ENCODE peak calls at places on chromosome 6, in four cellular contexts. One of them, this sample, is unnamed.

GRCh38 chr6:154123567-154123966 is 84.5 kb downstream of the OPRM1 start:
- DNase-seq in neural progenitor cell: no peak
- DNase-seq in mammary epithelial cell: no peak
- DNase-seq in keratinocyte: no peak
- DNase-seq in this sample: no peak

GRCh38 chr6:90083891-90084290 is 189.6 kb downstream of the GJA10 start:
- DNase-seq in mammary epithelial cell: no peak
- DNase-seq in keratinocyte: no peak
- DNase-seq in neural progenitor cell: no peak
- DNase-seq in this sample: no peak

GRCh38 chr6:146153040-146153758 is 124.3 kb downstream of the GRM1 start:
- DNase-seq in keratinocyte: no peak
- DNase-seq in neural progenitor cell: no peak
- DNase-seq in mammary epithelial cell: no peak
- DNase-seq in this sample: no peak

GRCh38 chr6:134097114-134097707 is 44.8 kb upstream of the SLC2A12 start:
- DNase-seq in keratinocyte: peak; percentile 11
- DNase-seq in neural progenitor cell: peak; percentile 89
- DNase-seq in mammary epithelial cell: peak; percentile 45
- DNase-seq in this sample: peak; percentile 48

GRCh38 chr6:31764239-31764638 is 1.8 kb downstream of the SAPCD1 start:
- DNase-seq in keratinocyte: no peak
- DNase-seq in neural progenitor cell: no peak
- DNase-seq in mammary epithelial cell: no peak
- DNase-seq in this sample: no peak

GRCh38 chr6:160462551-160463109 is 114.5 kb downstream of the SLC22A3 start:
- DNase-seq in mammary epithelial cell: peak; percentile 82
- DNase-seq in neural progenitor cell: no peak
- DNase-seq in keratinocyte: peak; percentile 41
- DNase-seq in this sample: no peak

GRCh38 chr6:110513001-110513400 is 36.6 kb upstream of the SLC22A16 start:
- DNase-seq in mammary epithelial cell: peak; percentile 53
- DNase-seq in keratinocyte: no peak
- DNase-seq in neural progenitor cell: no peak
- DNase-seq in this sample: peak; percentile 79

GRCh38 chr6:5270093-5270680 is 8.9 kb downstream of the FARS2 start:
- DNase-seq in keratinocyte: no peak
- DNase-seq in mammary epithelial cell: no peak
- DNase-seq in neural progenitor cell: no peak
- DNase-seq in this sample: no peak

GRCh38 chr6:107576852-107577251 is 86.9 kb downstream of the SOBP start:
- DNase-seq in keratinocyte: no peak
- DNase-seq in mammary epithelial cell: peak; percentile 71
- DNase-seq in neural progenitor cell: no peak
- DNase-seq in this sample: no peak

GRCh38 chr6:16043171-16044142 is 85.4 kb upstream of the MYLIP start:
- DNase-seq in keratinocyte: no peak
- DNase-seq in mammary epithelial cell: no peak
- DNase-seq in neural progenitor cell: no peak
- DNase-seq in this sample: no peak

GRCh38 chr6:87738673-87739225 is 36.7 kb upstream of the AKIRIN2 start:
- DNase-seq in mammary epithelial cell: no peak
- DNase-seq in neural progenitor cell: no peak
- DNase-seq in keratinocyte: no peak
- DNase-seq in this sample: no peak

GRCh38 chr6:15244605-15245360 is 1.1 kb upstream of the JARID2 start:
- DNase-seq in mammary epithelial cell: peak; percentile 57
- DNase-seq in neural progenitor cell: peak; percentile 90
- DNase-seq in keratinocyte: no peak
- DNase-seq in this sample: peak; percentile 68

GRCh38 chr6:19434065-19434464 is 403.1 kb upstream of the ID4 start:
- DNase-seq in neural progenitor cell: peak; percentile 30
- DNase-seq in keratinocyte: no peak
- DNase-seq in mammary epithelial cell: no peak
- DNase-seq in this sample: no peak

GRCh38 chr6:111661541-111662041 is 55.9 kb upstream of the TRAF3IP2 start:
- DNase-seq in neural progenitor cell: peak; percentile 79
- DNase-seq in mammary epithelial cell: no peak
- DNase-seq in keratinocyte: no peak
- DNase-seq in this sample: no peak

GRCh38 chr6:38184780-38185080 is 365.2 kb downstream of the ZFAND3 start:
- DNase-seq in neural progenitor cell: no peak
- DNase-seq in keratinocyte: no peak
- DNase-seq in mammary epithelial cell: no peak
- DNase-seq in this sample: no peak

GRCh38 chr6:169867751-169868191 is 116.3 kb downstream of the ERMARD start:
- DNase-seq in keratinocyte: no peak
- DNase-seq in mammary epithelial cell: no peak
- DNase-seq in neural progenitor cell: no peak
- DNase-seq in this sample: no peak

GRCh38 chr6:154167163-154167562 is 128.1 kb downstream of the OPRM1 start:
- DNase-seq in neural progenitor cell: no peak
- DNase-seq in mammary epithelial cell: no peak
- DNase-seq in keratinocyte: no peak
- DNase-seq in this sample: no peak

GRCh38 chr6:55437141-55437540 is 109.9 kb downstream of the GFRAL start:
- DNase-seq in keratinocyte: no peak
- DNase-seq in mammary epithelial cell: peak; percentile 72
- DNase-seq in neural progenitor cell: no peak
- DNase-seq in this sample: no peak

GRCh38 chr6:5085638-5086293 is 625 bp downstream of the PPP1R3G start:
- DNase-seq in mammary epithelial cell: peak; percentile 21
- DNase-seq in keratinocyte: no peak
- DNase-seq in neural progenitor cell: peak; percentile 73
- DNase-seq in this sample: no peak

GRCh38 chr6:52403627-52404026 is 16.5 kb upstream of the EFHC1 start:
- DNase-seq in neural progenitor cell: no peak
- DNase-seq in keratinocyte: no peak
- DNase-seq in mammary epithelial cell: peak; percentile 12
- DNase-seq in this sample: peak; percentile 85

GRCh38 chr6:146914563-146915483 is 289.4 kb upstream of the STXBP5 start:
- DNase-seq in mammary epithelial cell: peak; percentile 90
- DNase-seq in neural progenitor cell: no peak
- DNase-seq in keratinocyte: peak; percentile 73
- DNase-seq in this sample: peak; percentile 89

GRCh38 chr6:123171341-123171740 is 175.3 kb downstream of the CLVS2 start:
- DNase-seq in mammary epithelial cell: peak; percentile 0
- DNase-seq in neural progenitor cell: no peak
- DNase-seq in keratinocyte: no peak
- DNase-seq in this sample: no peak

GRCh38 chr6:6746334-6746969 is 157.9 kb downstream of the LY86 start:
- DNase-seq in neural progenitor cell: no peak
- DNase-seq in keratinocyte: no peak
- DNase-seq in mammary epithelial cell: no peak
- DNase-seq in this sample: no peak

GRCh38 chr6:45327956-45328522 is at the start of gene RUNX2:
- DNase-seq in mammary epithelial cell: peak; percentile 55
- DNase-seq in keratinocyte: no peak
- DNase-seq in neural progenitor cell: no peak
- DNase-seq in this sample: no peak

GRCh38 chr6:130775421-130776012 is 51.7 kb upstream of the SMLR1 start:
- DNase-seq in keratinocyte: no peak
- DNase-seq in mammary epithelial cell: no peak
- DNase-seq in neural progenitor cell: no peak
- DNase-seq in this sample: no peak

GRCh38 chr6:324729-325125 is 32.4 kb downstream of the DUSP22 start:
- DNase-seq in mammary epithelial cell: no peak
- DNase-seq in keratinocyte: no peak
- DNase-seq in neural progenitor cell: peak; percentile 44
- DNase-seq in this sample: no peak

GRCh38 chr6:22320750-22321149 is 23.9 kb upstream of the PRL start:
- DNase-seq in neural progenitor cell: no peak
- DNase-seq in keratinocyte: no peak
- DNase-seq in mammary epithelial cell: peak; percentile 52
- DNase-seq in this sample: peak; percentile 34

GRCh38 chr6:137402143-137402542 is 92.1 kb downstream of the OLIG3 start:
- DNase-seq in keratinocyte: no peak
- DNase-seq in neural progenitor cell: no peak
- DNase-seq in mammary epithelial cell: no peak
- DNase-seq in this sample: no peak

GRCh38 chr6:55578537-55579363 is at the start of gene HMGCLL1:
- DNase-seq in mammary epithelial cell: peak; percentile 14
- DNase-seq in neural progenitor cell: peak; percentile 90
- DNase-seq in keratinocyte: no peak
- DNase-seq in this sample: no peak

GRCh38 chr6:51753635-51754034 is 333.8 kb downstream of the PKHD1 start:
- DNase-seq in mammary epithelial cell: peak; percentile 10
- DNase-seq in keratinocyte: no peak
- DNase-seq in neural progenitor cell: peak; percentile 80
- DNase-seq in this sample: peak; percentile 0

GRCh38 chr6:48766349-48766748 is 655.4 kb upstream of the PTCHD4 start:
- DNase-seq in mammary epithelial cell: peak; percentile 90
- DNase-seq in neural progenitor cell: no peak
- DNase-seq in keratinocyte: peak; percentile 42
- DNase-seq in this sample: peak; percentile 16

GRCh38 chr6:67433124-67433523 is 1202.0 kb upstream of the ADGRB3 start:
- DNase-seq in keratinocyte: no peak
- DNase-seq in neural progenitor cell: no peak
- DNase-seq in mammary epithelial cell: no peak
- DNase-seq in this sample: no peak

DNA sequence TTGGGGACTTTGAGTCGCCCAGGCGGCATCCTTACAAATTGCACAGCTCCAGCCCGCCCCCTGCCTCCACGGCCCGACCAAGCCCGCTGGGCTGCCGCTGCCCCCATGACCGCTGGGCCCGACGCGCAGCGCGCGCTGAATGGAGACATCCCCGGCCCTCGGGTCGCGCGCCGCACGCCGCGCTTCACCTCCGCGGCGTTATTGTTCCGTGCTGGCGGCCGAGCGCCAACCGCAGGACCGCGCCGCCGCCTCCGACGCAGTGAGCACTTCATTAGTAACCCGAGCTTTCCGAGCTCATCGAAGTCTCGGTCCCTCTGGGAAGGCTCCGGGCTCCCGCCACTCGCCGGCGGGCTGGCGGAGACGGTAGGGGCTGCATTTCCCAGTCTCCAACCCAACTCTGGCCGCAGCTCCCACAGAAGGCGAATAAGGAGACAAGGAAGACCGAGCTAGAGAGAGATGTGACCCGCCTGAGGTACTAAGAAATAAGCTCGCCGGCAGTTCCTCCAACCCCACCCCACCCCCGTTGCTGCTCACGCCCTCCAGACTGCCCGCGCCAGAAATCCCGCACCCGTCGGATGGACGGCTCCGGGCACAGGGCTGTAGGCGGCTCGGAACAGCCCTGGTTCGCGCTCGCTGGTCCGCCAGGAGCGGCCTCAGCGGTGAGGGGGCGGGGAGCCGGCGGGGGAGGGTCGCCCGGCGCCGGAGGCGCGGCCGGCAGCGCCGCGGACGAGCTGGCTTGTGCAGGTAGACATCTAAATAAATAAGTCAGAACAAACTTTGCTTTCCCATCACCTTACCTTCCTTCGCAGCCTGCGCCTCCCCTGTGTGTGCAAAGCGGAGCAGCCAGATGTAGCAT is 683 bp downstream of the EPHA7 start:
- DNase-seq in mammary epithelial cell: no peak
- DNase-seq in neural progenitor cell: peak; percentile 92
- DNase-seq in keratinocyte: no peak
- DNase-seq in this sample: no peak
- H3K4me2 ChIP-seq in mammary epithelial cell: peak overlapping the region; percentile 79
- H3K4me2 ChIP-seq in neural progenitor cell: peak overlapping the region; percentile 92
- H3K4me2 ChIP-seq in keratinocyte: peak overlapping the region; percentile 85
- H3K4me2 ChIP-seq in this sample: peak overlapping the region; percentile 81

DNA sequence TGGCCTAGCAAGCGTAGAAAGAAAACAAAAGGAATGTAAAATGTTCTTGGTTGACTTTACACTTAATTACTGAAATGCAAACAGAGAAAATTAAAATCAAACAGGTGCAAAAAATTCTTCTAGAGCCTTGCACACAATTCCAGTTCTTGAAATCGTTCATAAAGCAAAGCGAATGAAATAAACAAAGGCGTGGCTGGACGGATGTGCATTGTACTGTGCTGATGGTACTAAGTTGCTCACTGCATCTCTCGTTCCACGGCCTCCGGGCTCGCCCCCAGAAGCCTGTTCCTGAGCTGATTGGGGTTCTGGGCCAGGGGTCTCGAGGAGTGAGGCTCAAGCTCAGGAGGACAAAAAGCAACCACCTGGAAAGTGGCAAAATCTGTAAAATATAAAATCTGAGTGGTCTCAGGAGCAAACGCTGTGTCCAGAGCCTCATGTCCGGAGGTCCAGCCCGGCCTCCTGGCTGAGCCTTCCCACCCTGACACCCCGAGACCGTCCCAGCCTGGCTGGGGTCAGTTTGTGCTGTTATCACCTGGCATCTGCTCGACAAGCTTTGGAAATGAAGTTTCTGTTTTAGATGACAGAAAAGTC is 71.3 kb downstream of the TTLL2 start:
- DNase-seq in mammary epithelial cell: no peak
- DNase-seq in keratinocyte: no peak
- DNase-seq in neural progenitor cell: no peak
- DNase-seq in this sample: no peak
- TF ChIP-seq EZH2 in mammary epithelial cell: no peak
- TF ChIP-seq EZH2 in keratinocyte: no peak
- TF ChIP-seq EZH2 in neural progenitor cell: no peak
- TF ChIP-seq EZH2 in this sample: no peak

GRCh38 chr6:144266091-144266649 is 19.0 kb upstream of the UTRN start:
- DNase-seq in keratinocyte: peak; percentile 93
- DNase-seq in mammary epithelial cell: no peak
- DNase-seq in neural progenitor cell: peak; percentile 71
- DNase-seq in this sample: peak; percentile 93
- H3K4me3 ChIP-seq in keratinocyte: peak overlapping the region; percentile 43
- H3K4me3 ChIP-seq in mammary epithelial cell: no peak overlapping the region
- H3K4me3 ChIP-seq in neural progenitor cell: peak overlapping the region; percentile 32
- H3K4me3 ChIP-seq in this sample: no peak overlapping the region

GRCh38 chr6:44216677-44217331 is at the start of gene MYMX:
- DNase-seq in keratinocyte: no peak
- DNase-seq in mammary epithelial cell: no peak
- DNase-seq in neural progenitor cell: peak; percentile 77
- DNase-seq in this sample: no peak
- H3K4me2 ChIP-seq in keratinocyte: no peak within 1 kb of the TSS
- H3K4me2 ChIP-seq in mammary epithelial cell: peak within 1 kb of the TSS; percentile 58
- H3K4me2 ChIP-seq in neural progenitor cell: peak within 1 kb of the TSS; percentile 73
- H3K4me2 ChIP-seq in this sample: peak within 1 kb of the TSS; percentile 86